ENCODE peak calls at places on chromosomes 1 and 21, in nine cellular contexts. F, A, D, V, H, S, L, Z and Q are unnamed samples.

GRCh38 chr1:48864913-48865312 is 88.2 kb upstream of the BEND5 start:
- DNase-seq in F (no peak), A (no peak), D (no peak), V (no peak), H (no peak), S (no peak), L (no peak), Z (no peak), Q (no peak)

GRCh38 chr1:85464497-85465098 is 361 bp downstream of the DDAH1 start:
- DNase-seq in F (peak), A (no peak), D (no peak), V (peak), H (peak), S (peak), L (peak), Z (peak), Q (no peak)

GRCh38 chr21:36756527-36756926 is 57.6 kb downstream of the SIM2 start:
- DNase-seq in F (no peak), A (no peak), D (no peak), V (peak), H (no peak), S (no peak), L (no peak), Z (no peak), Q (no peak)

GRCh38 chr1:47914218-47914937 is 82.8 kb downstream of the TRABD2B start:
- DNase-seq in F (no peak), A (no peak), D (no peak), V (no peak), H (no peak), S (no peak), L (no peak), Z (no peak), Q (no peak)

GRCh38 chr1:173163209-173163608 is 43.9 kb downstream of the TNFSF4 start:
- DNase-seq in F (no peak), A (no peak), D (no peak), V (no peak), H (no peak), S (no peak), L (no peak), Z (no peak), Q (no peak)

GRCh38 chr1:154999651-155000474 is 2.7 kb upstream of the ZBTB7B start:
- DNase-seq in F (peak), A (peak), D (no peak), V (peak), H (no peak), S (no peak), L (peak), Z (peak), Q (no peak)

GRCh38 chr1:209377995-209378394 is 205.5 kb upstream of the CAMK1G start:
- DNase-seq in F (no peak), A (no peak), D (no peak), V (no peak), H (no peak), S (no peak), L (no peak), Z (no peak), Q (no peak)

GRCh38 chr1:110674337-110675059 is at the start of gene KCNA3:
- DNase-seq in F (peak), A (no peak), D (peak), V (peak), H (no peak), S (no peak), L (peak), Z (no peak), Q (no peak)

GRCh38 chr1:9447215-9447960 is 91.9 kb upstream of the SLC25A33 start:
- DNase-seq in F (no peak), A (no peak), D (no peak), V (no peak), H (no peak), S (no peak), L (no peak), Z (no peak), Q (no peak)

GRCh38 chr21:34668803-34669148 is at the start of gene CLIC6:
- DNase-seq in F (peak), A (no peak), D (no peak), V (no peak), H (peak), S (no peak), L (no peak), Z (no peak), Q (no peak)

GRCh38 chr1:181504294-181505115 is 21.2 kb downstream of the CACNA1E start:
- DNase-seq in F (no peak), A (peak), D (no peak), V (no peak), H (no peak), S (peak), L (no peak), Z (peak), Q (peak)

GRCh38 chr1:62597281-62597680 is at the start of gene ANGPTL3:
- DNase-seq in F (no peak), A (no peak), D (no peak), V (no peak), H (no peak), S (no peak), L (no peak), Z (no peak), Q (no peak)

GRCh38 chr1:2353215-2353906 is 38.0 kb downstream of the MORN1 start:
- DNase-seq in F (no peak), A (no peak), D (no peak), V (no peak), H (peak), S (no peak), L (no peak), Z (no peak), Q (no peak)

GRCh38 chr1:63575340-63575826 is 17.8 kb upstream of the PGM1 start:
- DNase-seq in F (no peak), A (no peak), D (no peak), V (peak), H (no peak), S (peak), L (no peak), Z (peak), Q (no peak)

GRCh38 chr1:91601554-91602322 is 101.1 kb downstream of the CDC7 start:
- DNase-seq in F (no peak), A (no peak), D (no peak), V (no peak), H (no peak), S (no peak), L (no peak), Z (no peak), Q (no peak)

GRCh38 chr1:56837244-56837926 is 17.2 kb upstream of the C8A start:
- DNase-seq in F (no peak), A (no peak), D (no peak), V (peak), H (no peak), S (no peak), L (no peak), Z (no peak), Q (no peak)

GRCh38 chr1:17270891-17271765 is 22.2 kb downstream of the PADI3 start:
- DNase-seq in F (no peak), A (no peak), D (no peak), V (no peak), H (no peak), S (no peak), L (no peak), Z (no peak), Q (no peak)

GRCh38 chr1:78755986-78756385 is 106.4 kb downstream of the IFI44 start:
- DNase-seq in F (no peak), A (no peak), D (no peak), V (no peak), H (no peak), S (no peak), L (no peak), Z (no peak), Q (no peak)

GRCh38 chr1:59714219-59714618 is 100.5 kb upstream of the HOOK1 start:
- DNase-seq in F (no peak), A (no peak), D (no peak), V (no peak), H (no peak), S (no peak), L (no peak), Z (no peak), Q (no peak)

GRCh38 chr1:50023292-50024159 is at the start of gene AGBL4:
- DNase-seq in F (peak), A (no peak), D (no peak), V (peak), H (no peak), S (no peak), L (no peak), Z (peak), Q (no peak)

GRCh38 chr1:22953392-22954141 is 19.1 kb downstream of the LACTBL1 start:
- DNase-seq in F (peak), A (no peak), D (no peak), V (no peak), H (no peak), S (no peak), L (no peak), Z (no peak), Q (no peak)

GRCh38 chr1:170765712-170766330 is 101.9 kb downstream of the PRRX1 start:
- DNase-seq in F (no peak), A (no peak), D (no peak), V (peak), H (no peak), S (no peak), L (no peak), Z (no peak), Q (no peak)

GRCh38 chr1:207832796-207833195 is 78.1 kb downstream of the CD34 start:
- DNase-seq in F (no peak), A (no peak), D (no peak), V (no peak), H (no peak), S (no peak), L (no peak), Z (no peak), Q (no peak)

GRCh38 chr1:83701396-83701795 is 297.5 kb downstream of the TTLL7 start:
- DNase-seq in F (no peak), A (no peak), D (no peak), V (no peak), H (no peak), S (no peak), L (no peak), Z (no peak), Q (no peak)

GRCh38 chr1:21705303-21705980 is 36.3 kb upstream of the RAP1GAP start:
- DNase-seq in F (no peak), A (no peak), D (no peak), V (no peak), H (no peak), S (no peak), L (no peak), Z (no peak), Q (no peak)

GRCh38 chr1:17372955-17373354 is 959 bp downstream of the PADI6 start:
- DNase-seq in F (no peak), A (no peak), D (no peak), V (no peak), H (no peak), S (no peak), L (no peak), Z (no peak), Q (no peak)

GRCh38 chr1:913491-914252 is 10.1 kb upstream of the SAMD11 start:
- DNase-seq in F (peak), A (no peak), D (peak), V (no peak), H (peak), S (no peak), L (no peak), Z (no peak), Q (no peak)

GRCh38 chr1:158799689-158800088 is 18.7 kb upstream of the OR6N2 start:
- DNase-seq in F (no peak), A (no peak), D (no peak), V (no peak), H (no peak), S (no peak), L (no peak), Z (no peak), Q (no peak)

GRCh38 chr1:1758692-1759455 is 19.4 kb downstream of the NADK start:
- DNase-seq in F (peak), A (no peak), D (no peak), V (no peak), H (no peak), S (no peak), L (no peak), Z (peak), Q (no peak)

GRCh38 chr21:45463871-45464270 is 58.9 kb downstream of the COL18A1 start:
- DNase-seq in F (no peak), A (no peak), D (no peak), V (no peak), H (no peak), S (no peak), L (no peak), Z (no peak), Q (no peak)

GRCh38 chr1:171142081-171142450 is 43.0 kb upstream of the FMO2 start:
- DNase-seq in F (peak), A (no peak), D (no peak), V (peak), H (peak), S (no peak), L (no peak), Z (no peak), Q (no peak)

GRCh38 chr1:197284972-197285371 is 16.9 kb downstream of the CRB1 start:
- DNase-seq in F (no peak), A (no peak), D (no peak), V (no peak), H (no peak), S (no peak), L (no peak), Z (no peak), Q (no peak)

GRCh38 chr1:160925652-160926241 is 28.9 kb downstream of the ITLN2 start:
- DNase-seq in F (no peak), A (no peak), D (no peak), V (no peak), H (no peak), S (no peak), L (no peak), Z (peak), Q (no peak)

GRCh38 chr1:54375331-54376084 is 30.7 kb downstream of the SSBP3 start:
- DNase-seq in F (no peak), A (no peak), D (no peak), V (no peak), H (no peak), S (no peak), L (no peak), Z (no peak), Q (peak)

GRCh38 chr1:90262791-90263190 is 267.9 kb downstream of the ZNF326 start:
- DNase-seq in F (no peak), A (no peak), D (no peak), V (no peak), H (no peak), S (no peak), L (no peak), Z (no peak), Q (no peak)

GRCh38 chr1:91245437-91245836 is 159.2 kb downstream of the HFM1 start:
- DNase-seq in F (no peak), A (no peak), D (no peak), V (no peak), H (no peak), S (no peak), L (no peak), Z (no peak), Q (no peak)

GRCh38 chr1:109482796-109483638 is 688 bp upstream of the ATXN7L2 start:
- DNase-seq in F (peak), A (no peak), D (no peak), V (no peak), H (no peak), S (no peak), L (peak), Z (no peak), Q (no peak)

GRCh38 chr1:3772715-3773571 is at the start of gene SMIM1:
- DNase-seq in F (peak), A (no peak), D (no peak), V (no peak), H (no peak), S (no peak), L (no peak), Z (no peak), Q (no peak)

GRCh38 chr1:54904476-54905048 is 17.6 kb upstream of the DHCR24 start:
- DNase-seq in F (no peak), A (no peak), D (no peak), V (peak), H (no peak), S (no peak), L (no peak), Z (no peak), Q (no peak)